ENCODE peak calls at places on chromosomes 16 and 17, in nine cellular contexts. S is naive B cell; K is stimulated activated CD4-positive, alpha-beta T cell treated with anti-CD3 and anti-CD28 coated beads, Interleukin-2, amount 100 ng/mL, for 24 hours; L is AG10803; E is H7; F is HFF-Myc; T is stimulated activated CD8-positive, alpha-beta memory T cell treated with anti-CD3 and anti-CD28 coated beads, Interleukin-4, amount 100 ng/mL, for 48 hours; D is right lobe of liver; I is esophagus muscularis mucosa. Y is an unnamed sample.

GRCh38 chr16:78800535-78800934 is 701.1 kb downstream of the WWOX start:
- DNase-seq in K (no peak), L (no peak), I (no peak), D (no peak), F (no peak), S (no peak), T (no peak), E (peak), Y (no peak)

GRCh38 chr16:26563018-26563417 is 503.7 kb upstream of the C16orf82 start:
- DNase-seq in F (no peak), T (no peak), D (no peak), E (no peak), L (no peak), K (no peak), I (no peak), S (no peak), Y (no peak)

GRCh38 chr17:77746901-77747620 is 211.4 kb upstream of the TNRC6C start:
- DNase-seq in I (no peak), D (no peak), L (no peak), T (no peak), E (peak), K (no peak), F (no peak), S (no peak), Y (no peak)

GRCh38 chr16:71542377-71542776 is 16.2 kb downstream of the CHST4 start:
- DNase-seq in D (peak), I (no peak), K (peak), L (peak), E (peak), T (peak), F (no peak), S (peak), Y (no peak)

GRCh38 chr16:2009791-2010510 is at the start of gene ZNF598:
- DNase-seq in L (peak), I (no peak), E (peak), F (no peak), K (peak), S (peak), T (peak), D (peak), Y (peak)

GRCh38 chr17:75592364-75593020 is 4.9 kb downstream of the MYO15B start:
- DNase-seq in I (no peak), T (no peak), K (no peak), F (no peak), L (no peak), D (no peak), E (peak), S (no peak), Y (no peak)

GRCh38 chr16:2992383-2993081 is 12.3 kb upstream of the PKMYT1 start:
- DNase-seq in S (no peak), K (no peak), I (no peak), L (no peak), D (no peak), T (no peak), E (no peak), F (no peak), Y (no peak)

GRCh38 chr16:11274964-11275363 is 1.3 kb downstream of the PRM2 start:
- DNase-seq in I (no peak), F (no peak), L (no peak), E (no peak), D (no peak), S (no peak), K (no peak), T (no peak), Y (no peak)

GRCh38 chr17:45427181-45427835 is 5.4 kb downstream of the ARHGAP27 start:
- DNase-seq in E (peak), S (no peak), L (no peak), K (no peak), D (peak), I (no peak), T (no peak), F (no peak), Y (no peak)

GRCh38 chr16:63361032-63361624 is 1324.9 kb upstream of the CDH8 start:
- DNase-seq in F (peak), D (no peak), K (no peak), L (peak), I (no peak), T (no peak), S (no peak), E (peak), Y (no peak)

GRCh38 chr17:59435238-59435637 is 103.8 kb downstream of the YPEL2 start:
- DNase-seq in E (no peak), K (no peak), F (no peak), I (no peak), T (no peak), D (no peak), L (peak), S (no peak), Y (no peak)

GRCh38 chr17:45307290-45308015 is 9.4 kb downstream of the MAP3K14 start:
- DNase-seq in F (no peak), T (peak), E (no peak), S (peak), L (peak), D (no peak), K (peak), I (no peak), Y (peak)

GRCh38 chr17:80358131-80358530 is 56.8 kb upstream of the ENDOV start:
- DNase-seq in E (no peak), S (no peak), L (no peak), K (no peak), I (no peak), D (no peak), T (no peak), F (no peak), Y (no peak)

GRCh38 chr16:31471875-31472558 is at the start of gene TGFB1I1:
- DNase-seq in E (peak), T (no peak), I (no peak), S (no peak), D (no peak), L (peak), K (no peak), F (no peak), Y (peak)

GRCh38 chr17:83192161-83192788 is 112.9 kb downstream of the METRNL start:
- DNase-seq in T (peak), E (no peak), L (peak), K (no peak), S (no peak), D (peak), F (no peak), I (no peak), Y (no peak)

GRCh38 chr17:44004761-44005526 is 522 bp downstream of the NAGS start:
- DNase-seq in E (peak), K (peak), S (peak), F (no peak), I (no peak), D (peak), T (peak), L (no peak), Y (no peak)

GRCh38 chr16:27531186-27531585 is 18.5 kb downstream of the GTF3C1 start:
- DNase-seq in K (no peak), E (no peak), F (no peak), L (no peak), I (no peak), S (no peak), D (no peak), T (no peak), Y (no peak)

GRCh38 chr17:18248300-18248731 is 10.2 kb downstream of the FLII start:
- DNase-seq in K (peak), L (peak), E (peak), F (peak), S (peak), I (no peak), T (peak), D (no peak), Y (no peak)

GRCh38 chr16:3112058-3112880 is at the start of gene ZNF205:
- DNase-seq in K (no peak), E (peak), S (no peak), D (peak), L (peak), T (no peak), I (no peak), F (no peak), Y (peak)

GRCh38 chr17:42459256-42459982 is 741 bp downstream of the ATP6V0A1 start:
- DNase-seq in L (peak), D (peak), I (peak), S (peak), K (peak), T (peak), F (no peak), E (peak), Y (no peak)

GRCh38 chr16:56604966-56605365 is 3.4 kb upstream of the MT2A start:
- DNase-seq in K (no peak), L (no peak), I (no peak), D (no peak), F (no peak), T (no peak), E (no peak), S (no peak), Y (no peak)

Y was measured in T1000.